ENCODE peak calls at places on chromosomes 11 and 22, in nine cellular contexts. A is ovary; D is SJSA1; X is RPMI7951; U is NCI-H82; S is stimulated activated CD4-positive, alpha-beta T cell treated with anti-CD3 and anti-CD28 coated beads, Interleukin-4, amount 100 ng/mL, for 4 hours; M is RPMI8226; G is spleen; P is T-helper 1 cell. Z is an unnamed sample.

GRCh38 chr11:69009441-69010211 is 3.4 kb downstream of the MRGPRF start:
- DNase-seq in A (peak), D (peak), X (no peak), U (no peak), S (no peak), M (no peak), G (peak), P (no peak), Z (no peak)

GRCh38 chr11:59787816-59788215 is 22.8 kb downstream of the MRPL16 start:
- DNase-seq in A (no peak), D (no peak), X (peak), U (no peak), S (no peak), M (no peak), G (no peak), P (no peak), Z (no peak)

GRCh38 chr11:64864135-64864472 is 14.3 kb downstream of the EHD1 start:
- DNase-seq in A (no peak), D (no peak), X (no peak), U (no peak), S (no peak), M (no peak), G (peak), P (no peak), Z (no peak)

GRCh38 chr22:27867114-27867957 is 51.7 kb downstream of the PITPNB start:
- DNase-seq in A (no peak), D (no peak), X (no peak), U (no peak), S (no peak), M (no peak), G (no peak), P (no peak), Z (peak)

GRCh38 chr11:65530157-65530496 is 5.2 kb downstream of the SCYL1 start:
- DNase-seq in A (no peak), D (peak), X (no peak), U (peak), S (no peak), M (peak), G (no peak), P (no peak), Z (no peak)

GRCh38 chr22:49333206-49333605 is 494.5 kb downstream of the BRD1 start:
- DNase-seq in A (no peak), D (peak), X (no peak), U (no peak), S (no peak), M (peak), G (no peak), P (no peak), Z (no peak)

GRCh38 chr11:14132312-14132711 is 169.8 kb downstream of the SPON1 start:
- DNase-seq in A (no peak), D (no peak), X (no peak), U (peak), S (no peak), M (no peak), G (no peak), P (no peak), Z (no peak)

GRCh38 chr22:38083931-38084631 is at the start of gene SLC16A8:
- DNase-seq in A (no peak), D (no peak), X (no peak), U (peak), S (no peak), M (no peak), G (peak), P (no peak), Z (no peak)

GRCh38 chr22:17501679-17502285 is 61.5 kb upstream of the SLC25A18 start:
- DNase-seq in A (no peak), D (no peak), X (peak), U (peak), S (no peak), M (peak), G (no peak), P (no peak), Z (peak)

GRCh38 chr11:62269654-62270278 is at the start of gene SCGB2A2:
- DNase-seq in A (no peak), D (no peak), X (no peak), U (no peak), S (no peak), M (peak), G (no peak), P (no peak), Z (no peak)

GRCh38 chr11:110091995-110092576 is 1.1 kb upstream of the ZC3H12C start:
- DNase-seq in A (no peak), D (no peak), X (peak), U (peak), S (no peak), M (no peak), G (no peak), P (no peak), Z (no peak)

GRCh38 chr11:102396708-102397563 is 49.9 kb downstream of the BIRC2 start:
- DNase-seq in A (no peak), D (no peak), X (no peak), U (no peak), S (no peak), M (no peak), G (no peak), P (no peak), Z (no peak)

GRCh38 chr22:47340851-47341436 is 578.5 kb downstream of the TBC1D22A start:
- DNase-seq in A (no peak), D (no peak), X (peak), U (no peak), S (no peak), M (no peak), G (no peak), P (no peak), Z (no peak)

GRCh38 chr11:55658031-55658573 is 3.9 kb upstream of the OR4C6 start:
- DNase-seq in A (no peak), D (no peak), X (no peak), U (no peak), S (no peak), M (peak), G (no peak), P (no peak), Z (no peak)

GRCh38 chr22:36291831-36292740 is 39.2 kb downstream of the APOL1 start:
- DNase-seq in A (no peak), D (no peak), X (no peak), U (no peak), S (no peak), M (no peak), G (peak), P (no peak), Z (no peak)

GRCh38 chr11:16981651-16982194 is 32.5 kb downstream of the PLEKHA7 start:
- DNase-seq in A (no peak), D (peak), X (peak), U (no peak), S (no peak), M (no peak), G (peak), P (no peak), Z (no peak)

GRCh38 chr22:39349967-39350802 is at the start of gene SYNGR1:
- DNase-seq in A (peak), D (no peak), X (no peak), U (no peak), S (peak), M (no peak), G (peak), P (no peak), Z (peak)

GRCh38 chr22:35997438-35997837 is 31.2 kb downstream of the RBFOX2 start:
- DNase-seq in A (peak), D (no peak), X (peak), U (no peak), S (no peak), M (no peak), G (no peak), P (no peak), Z (no peak)

GRCh38 chr11:108511851-108512474 is 13.8 kb upstream of the POGLUT3 start:
- DNase-seq in A (no peak), D (no peak), X (peak), U (no peak), S (no peak), M (no peak), G (no peak), P (no peak), Z (no peak)

GRCh38 chr11:86447763-86448480 is 73.2 kb downstream of the CCDC81 start:
- DNase-seq in A (no peak), D (no peak), X (no peak), U (no peak), S (no peak), M (no peak), G (no peak), P (no peak), Z (peak)

GRCh38 chr11:65427691-65428577 is 5.3 kb downstream of the NEAT1 start:
- DNase-seq in A (no peak), D (no peak), X (peak), U (peak), S (no peak), M (peak), G (peak), P (no peak), Z (no peak)

GRCh38 chr11:11620251-11620965 is 1.4 kb downstream of the GALNT18 start:
- DNase-seq in A (peak), D (no peak), X (peak), U (peak), S (no peak), M (peak), G (peak), P (no peak), Z (peak)

GRCh38 chr11:119592642-119593041 is 136.4 kb downstream of the NECTIN1 start:
- DNase-seq in A (no peak), D (no peak), X (no peak), U (no peak), S (no peak), M (no peak), G (no peak), P (no peak), Z (no peak)

GRCh38 chr11:114233755-114234154 is 62.4 kb upstream of the NNMT start:
- DNase-seq in A (no peak), D (no peak), X (no peak), U (peak), S (no peak), M (no peak), G (no peak), P (no peak), Z (no peak)